ENCODE peak calls at places on chromosome 10, in six cellular contexts. P, U, C, D, V and Y are unnamed samples.

GRCh38 chr10:36109399-36110023 is 467.4 kb upstream of the FZD8 start:
- DNase-seq in P (no peak), U (no peak), C (no peak), D (no peak), V (no peak), Y (no peak)

GRCh38 chr10:111275091-111275490 is 198.3 kb downstream of the ADRA2A start:
- DNase-seq in P (no peak), U (no peak), C (no peak), D (no peak), V (no peak), Y (no peak)

GRCh38 chr10:14751576-14752330 is 22.9 kb downstream of the FAM107B start:
- DNase-seq in P (no peak), U (no peak), C (peak; percentile 38), D (no peak), V (peak; percentile 54), Y (no peak)

GRCh38 chr10:25547391-25547790 is 372.6 kb downstream of the GPR158 start:
- DNase-seq in P (no peak), U (no peak), C (no peak), D (peak; percentile 12), V (no peak), Y (peak; percentile 76)

GRCh38 chr10:130341325-130341724 is 205.1 kb downstream of the GLRX3 start:
- DNase-seq in P (no peak), U (no peak), C (no peak), D (no peak), V (no peak), Y (no peak)

GRCh38 chr10:63522129-63522687 is 1.0 kb downstream of the REEP3 start:
- DNase-seq in P (no peak), U (no peak), C (no peak), D (peak; percentile 32), V (peak; percentile 35), Y (no peak)

GRCh38 chr10:49612513-49613159 is 1.2 kb upstream of the CHAT start:
- DNase-seq in P (no peak), U (no peak), C (no peak), D (no peak), V (no peak), Y (no peak)

GRCh38 chr10:119250641-119251314 is 43.4 kb downstream of the GRK5 start:
- DNase-seq in P (peak; percentile 32), U (no peak), C (no peak), D (peak; percentile 71), V (peak; percentile 93), Y (no peak)

GRCh38 chr10:3853016-3853415 is 68.0 kb upstream of the KLF6 start:
- DNase-seq in P (no peak), U (no peak), C (no peak), D (no peak), V (no peak), Y (no peak)

GRCh38 chr10:3220853-3221252 is 48.3 kb upstream of the PITRM1 start:
- DNase-seq in P (no peak), U (no peak), C (no peak), D (peak; percentile 23), V (no peak), Y (no peak)

GRCh38 chr10:110834622-110835219 is 37.0 kb upstream of the PDCD4 start:
- DNase-seq in P (no peak), U (no peak), C (peak; percentile 21), D (no peak), V (peak; percentile 66), Y (no peak)

GRCh38 chr10:56096226-56096517 is 264.9 kb downstream of the ZWINT start:
- DNase-seq in P (no peak), U (no peak), C (no peak), D (no peak), V (no peak), Y (no peak)

DNA sequence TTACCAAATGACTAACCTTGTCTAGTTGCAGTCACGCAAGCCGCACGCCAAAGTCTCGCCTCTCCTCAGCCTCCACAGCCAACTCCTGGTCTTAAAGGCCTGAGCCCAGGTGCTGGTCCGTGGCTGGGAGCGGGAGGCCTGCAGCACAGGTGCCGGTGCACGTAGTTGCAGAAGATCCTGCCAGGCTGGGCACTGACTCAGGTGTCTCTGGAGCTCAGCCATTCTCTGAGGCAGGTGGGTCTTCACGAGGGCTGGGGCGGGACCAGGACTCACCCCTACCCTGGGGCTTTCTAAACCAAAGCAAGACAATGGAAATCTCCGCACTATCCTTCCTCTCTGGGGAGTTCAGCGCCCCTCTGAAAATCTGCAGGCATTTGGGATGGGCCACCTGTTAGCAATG is 216.4 kb downstream of the MLLT10 start:
- DNase-seq in P (no peak), U (no peak), C (no peak), D (no peak), V (no peak), Y (no peak)
- H3K4me3 ChIP-seq in P (no peak overlapping the region), U (no peak overlapping the region), C (no peak overlapping the region), D (no peak overlapping the region), V (no peak overlapping the region), Y (no peak overlapping the region)

GRCh38 chr10:22648547-22648961 is 65.8 kb downstream of the PIP4K2A start:
- DNase-seq in P (peak; percentile 20), U (no peak), C (no peak), D (peak; percentile 34), V (peak; percentile 71), Y (peak; percentile 99)
- TF ChIP-seq CTCF in P (no peak), U (no peak), C (no peak), D (no peak), V (no peak), Y (no peak)

GRCh38 chr10:125151824-125152634 is 8.3 kb downstream of the CTBP2 start:
- DNase-seq in P (no peak), U (no peak), C (peak; percentile 86), D (no peak), V (no peak), Y (no peak)
- H3K4me3 ChIP-seq in P (no peak overlapping the region), U (peak overlapping the region; percentile 61), C (peak overlapping the region; percentile 23), D (peak overlapping the region; percentile 50), V (no peak overlapping the region), Y (no peak overlapping the region)

GRCh38 chr10:43904301-43904700 is 255.6 kb upstream of the ZNF32 start:
- DNase-seq in P (no peak), U (no peak), C (no peak), D (no peak), V (no peak), Y (no peak)

GRCh38 chr10:43903451-43903850 is 254.8 kb upstream of the ZNF32 start:
- DNase-seq in P (no peak), U (no peak), C (no peak), D (no peak), V (no peak), Y (no peak)

GRCh38 chr10:43901744-43902504 is 253.2 kb upstream of the ZNF32 start:
- DNase-seq in P (no peak), U (no peak), C (no peak), D (no peak), V (no peak), Y (no peak)

GRCh38 chr10:43901302-43901701 is 252.6 kb upstream of the ZNF32 start:
- DNase-seq in P (no peak), U (no peak), C (no peak), D (no peak), V (no peak), Y (no peak)

GRCh38 chr10:43902842-43903241 is 254.2 kb upstream of the ZNF32 start:
- DNase-seq in P (no peak), U (no peak), C (no peak), D (no peak), V (no peak), Y (no peak)
- TF ChIP-seq CTCF in P (no peak), U (no peak), C (no peak), D (no peak), V (no peak), Y (no peak)

GRCh38 chr10:99981581-99982199 is 28.1 kb downstream of the DNMBP start:
- DNase-seq in P (no peak), U (no peak), C (no peak), D (no peak), V (no peak), Y (no peak)

GRCh38 chr10:99984635-99985034 is 25.1 kb downstream of the DNMBP start:
- DNase-seq in P (no peak), U (no peak), C (no peak), D (no peak), V (no peak), Y (no peak)

GRCh38 chr10:99984201-99984600 is 25.5 kb downstream of the DNMBP start:
- DNase-seq in P (no peak), U (no peak), C (no peak), D (peak; percentile 84), V (peak; percentile 95), Y (no peak)

GRCh38 chr10:99982728-99983127 is 27.0 kb downstream of the DNMBP start:
- DNase-seq in P (no peak), U (no peak), C (no peak), D (no peak), V (no peak), Y (no peak)

DNA sequence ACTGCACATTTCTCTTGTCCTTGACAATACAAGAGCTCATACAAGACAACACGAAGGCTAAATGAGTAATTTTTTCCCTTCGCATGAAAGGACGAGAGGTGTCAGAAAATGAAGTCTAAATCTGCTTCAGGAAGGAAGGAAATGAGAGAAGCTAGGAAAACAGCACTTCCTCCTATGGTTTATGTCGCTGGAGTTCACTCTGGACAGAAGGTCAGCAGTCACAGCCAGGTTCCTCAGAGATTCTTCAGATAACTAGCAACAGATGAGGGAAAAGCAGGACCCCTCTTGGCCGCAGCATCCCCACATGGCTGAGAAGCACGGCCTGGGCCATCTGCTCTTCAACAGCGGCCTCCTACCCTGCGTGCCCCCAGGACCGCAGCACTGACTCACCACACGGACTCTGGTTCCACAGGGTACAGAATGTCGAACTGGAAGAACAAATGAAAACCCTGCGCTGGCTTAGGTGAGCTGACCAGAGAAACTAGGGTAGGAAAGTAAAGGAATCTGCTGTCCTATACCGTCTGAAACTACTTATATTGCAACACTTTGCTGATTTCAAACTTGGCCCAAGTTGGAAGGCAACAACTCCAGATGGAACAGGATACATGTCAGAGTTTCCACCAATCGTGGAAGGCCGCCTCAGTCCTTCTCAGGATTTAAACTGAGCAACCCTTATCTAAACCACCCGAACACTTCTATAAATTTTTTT is 26.3 kb downstream of the DNMBP start:
- DNase-seq in P (peak; percentile 95), U (no peak), C (no peak), D (no peak), V (peak; percentile 97), Y (peak; percentile 37)
- H3K4me3 ChIP-seq in P (peak overlapping the region; percentile 8), U (peak overlapping the region; percentile 8), C (no peak overlapping the region), D (no peak overlapping the region), V (peak overlapping the region; percentile 33), Y (no peak overlapping the region)